ENCODE peak calls at places on chromosomes 1 and 21, in ten cellular contexts. X is IMR-90, O is LNCaP clone FGC, R is upper lobe of right lung, M is mucosa of descending colon, V is fibroblast of lung, Q is ovary, I is tibial nerve, C is astrocyte of the spinal cord, Z is fibroblast of the aortic adventitia. Y is an unnamed sample.

GRCh38 chr1:225695578-225696332 is 42.8 kb upstream of the ENAH start:
- DNase-seq in X (peak), O (no peak), R (no peak), M (no peak), V (no peak), Q (no peak), I (no peak), C (no peak), Z (no peak), Y (no peak)

GRCh38 chr1:112436384-112437156 is 40.6 kb downstream of the CTTNBP2NL start:
- DNase-seq in X (no peak), O (no peak), R (no peak), M (no peak), V (no peak), Q (no peak), I (no peak), C (no peak), Z (no peak), Y (no peak)

GRCh38 chr1:199667079-199667478 is 360.4 kb upstream of the NR5A2 start:
- DNase-seq in X (no peak), O (no peak), R (peak), M (no peak), V (no peak), Q (no peak), I (no peak), C (no peak), Z (no peak), Y (no peak)

GRCh38 chr1:31763671-31764306 is 351 bp downstream of the ADGRB2 start:
- DNase-seq in X (no peak), O (no peak), R (no peak), M (no peak), V (no peak), Q (no peak), I (no peak), C (no peak), Z (no peak), Y (no peak)

GRCh38 chr1:200342511-200343400 is 67.1 kb downstream of the ZNF281 start:
- DNase-seq in X (peak), O (no peak), R (no peak), M (no peak), V (peak), Q (no peak), I (no peak), C (peak), Z (peak), Y (no peak)

GRCh38 chr1:11354893-11355593 is 82.0 kb downstream of the UBIAD1 start:
- DNase-seq in X (no peak), O (no peak), R (no peak), M (no peak), V (no peak), Q (no peak), I (no peak), C (no peak), Z (no peak), Y (no peak)

GRCh38 chr1:109782514-109782913 is 18.8 kb upstream of the EPS8L3 start:
- DNase-seq in X (peak), O (no peak), R (no peak), M (no peak), V (peak), Q (no peak), I (no peak), C (no peak), Z (peak), Y (no peak)

GRCh38 chr1:85572574-85572973 is 8.0 kb upstream of the CCN1 start:
- DNase-seq in X (no peak), O (no peak), R (no peak), M (no peak), V (no peak), Q (no peak), I (no peak), C (no peak), Z (no peak), Y (no peak)

GRCh38 chr1:181324797-181325616 is 158.3 kb upstream of the CACNA1E start:
- DNase-seq in X (no peak), O (no peak), R (no peak), M (no peak), V (no peak), Q (no peak), I (no peak), C (no peak), Z (no peak), Y (no peak)

GRCh38 chr21:25427828-25428227 is 179.5 kb downstream of the MRPL39 start:
- DNase-seq in X (no peak), O (no peak), R (no peak), M (no peak), V (no peak), Q (no peak), I (no peak), C (no peak), Z (no peak), Y (no peak)

GRCh38 chr21:41458121-41458520 is 32.1 kb downstream of the MX1 start:
- DNase-seq in X (peak), O (no peak), R (no peak), M (no peak), V (no peak), Q (no peak), I (no peak), C (no peak), Z (no peak), Y (no peak)

GRCh38 chr21:39001341-39001740 is 181.9 kb downstream of the PSMG1 start:
- DNase-seq in X (peak), O (no peak), R (no peak), M (no peak), V (no peak), Q (no peak), I (no peak), C (no peak), Z (peak), Y (no peak)

GRCh38 chr1:193077991-193078390 is 18.6 kb downstream of the RO60 start:
- DNase-seq in X (no peak), O (no peak), R (no peak), M (no peak), V (peak), Q (no peak), I (no peak), C (no peak), Z (no peak), Y (no peak)

GRCh38 chr1:160758525-160758924 is 19.5 kb downstream of the SLAMF7 start:
- DNase-seq in X (no peak), O (no peak), R (no peak), M (no peak), V (no peak), Q (no peak), I (no peak), C (no peak), Z (no peak), Y (no peak)

DNA sequence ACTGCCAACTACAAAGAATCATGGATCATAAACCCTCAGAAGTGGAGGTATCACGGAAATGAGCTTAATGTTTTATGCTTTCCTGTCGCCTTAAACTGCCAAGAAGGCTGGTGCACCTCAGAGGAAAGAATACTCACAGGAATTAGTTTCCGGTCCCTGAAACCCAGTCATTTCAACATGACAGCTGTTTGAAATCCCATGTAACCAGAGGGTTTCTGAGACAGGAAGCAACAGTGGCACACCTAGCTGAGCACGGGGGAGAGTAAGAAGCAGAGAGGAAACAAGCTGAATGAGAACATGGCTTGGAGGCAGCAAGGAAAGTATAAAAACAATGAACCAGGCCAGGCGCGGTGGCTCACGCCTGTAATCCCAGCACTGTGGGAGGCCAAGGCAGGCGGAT is 3.9 kb downstream of the JAK1 start:
- DNase-seq in X (no peak), O (no peak), R (no peak), M (no peak), V (no peak), Q (no peak), I (no peak), C (no peak), Z (no peak), Y (no peak)
- H3K4me3 ChIP-seq in X (no peak), O (no peak), R (no peak), M (no peak), V (no peak), Q (no peak), I (no peak), C (no peak), Z (no peak), Y (no peak)

DNA sequence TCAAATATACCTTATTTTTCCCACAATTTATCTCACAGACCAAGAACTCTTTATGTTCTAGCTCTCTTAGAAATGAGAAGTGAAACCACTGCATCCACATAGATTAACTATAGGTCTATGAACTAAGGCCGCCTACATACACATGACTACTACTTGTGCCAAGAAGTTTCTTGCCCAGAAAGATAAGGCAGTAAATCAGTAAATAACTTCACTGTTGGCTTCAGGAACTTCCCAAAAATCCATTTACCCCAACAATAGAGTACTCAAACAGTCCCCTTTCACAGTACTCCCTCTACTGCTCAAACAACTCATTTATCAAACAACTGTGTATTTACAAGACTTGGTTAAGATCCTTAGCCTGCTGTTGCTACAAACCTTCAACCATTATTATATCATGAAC is 96.5 kb downstream of the NME7 start:
- DNase-seq in X (no peak), O (peak), R (no peak), M (no peak), V (no peak), Q (no peak), I (no peak), C (no peak), Z (peak), Y (no peak)
- TF ChIP-seq CTCF in X (no peak), O (peak), R (peak), M (no peak), V (peak), Q (no peak), I (peak), C (no peak), Z (peak), Y (no peak)

GRCh38 chr21:32521736-32522360 is 63.5 kb downstream of the TCP10L start:
- DNase-seq in X (no peak), O (no peak), R (no peak), M (no peak), V (no peak), Q (no peak), I (no peak), C (no peak), Z (no peak), Y (no peak)
- H3K4me3 ChIP-seq in X (no peak), O (no peak), R (no peak), M (no peak), V (no peak), Q (no peak), I (peak), C (no peak), Z (peak), Y (no peak)

DNA sequence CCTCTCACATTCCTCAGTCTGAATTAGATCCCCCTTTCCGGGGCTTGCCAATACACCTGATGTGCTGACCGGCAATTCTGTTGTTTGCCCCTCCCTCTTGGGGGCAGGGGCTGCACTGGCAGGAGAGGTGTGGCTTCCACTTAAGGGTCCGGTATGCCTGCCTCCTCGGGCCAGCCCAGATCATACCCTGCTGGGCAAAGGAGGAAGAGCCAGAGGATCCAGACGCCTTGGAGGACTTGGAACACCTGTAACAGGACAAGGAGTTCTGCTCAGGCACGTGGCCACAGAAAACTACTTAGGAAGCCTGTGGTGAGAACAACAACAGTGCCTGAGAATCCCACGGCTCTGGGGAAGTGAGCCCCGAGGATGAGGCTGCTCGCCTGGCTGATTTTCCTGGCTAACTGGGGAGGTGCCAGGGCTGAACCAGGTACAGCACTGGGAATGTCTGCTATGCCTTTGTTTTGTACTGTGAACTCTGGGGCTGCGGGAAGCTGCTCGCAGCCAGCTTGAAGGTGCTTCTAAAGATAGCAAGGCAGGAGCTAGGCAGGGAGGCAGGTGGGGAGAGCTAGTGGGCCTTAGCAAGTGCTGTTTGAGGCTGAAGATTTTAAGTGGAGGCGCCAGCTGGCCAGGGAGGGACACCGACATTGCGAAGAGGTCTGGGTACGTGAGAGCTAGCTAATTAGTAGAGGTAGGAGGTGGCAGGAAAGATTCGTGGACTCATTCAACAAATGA is at the start of gene SMPDL3B:
- DNase-seq in X (no peak), O (peak), R (peak), M (peak), V (peak), Q (no peak), I (no peak), C (no peak), Z (no peak), Y (no peak)
- TF ChIP-seq CTCF in X (no peak), O (peak), R (peak), M (peak), V (no peak), Q (no peak), I (no peak), C (no peak), Z (no peak), Y (peak)

GRCh38 chr1:218211241-218211640 is 73.9 kb upstream of the RRP15 start:
- DNase-seq in X (peak), O (no peak), R (no peak), M (no peak), V (peak), Q (no peak), I (no peak), C (peak), Z (peak), Y (no peak)

GRCh38 chr1:218217040-218217439 is 68.1 kb upstream of the RRP15 start:
- DNase-seq in X (no peak), O (no peak), R (no peak), M (no peak), V (no peak), Q (no peak), I (no peak), C (no peak), Z (no peak), Y (no peak)
- H3K4me3 ChIP-seq in X (no peak), O (no peak), R (no peak), M (no peak), V (no peak), Q (no peak), I (no peak), C (no peak), Z (no peak), Y (no peak)

DNA sequence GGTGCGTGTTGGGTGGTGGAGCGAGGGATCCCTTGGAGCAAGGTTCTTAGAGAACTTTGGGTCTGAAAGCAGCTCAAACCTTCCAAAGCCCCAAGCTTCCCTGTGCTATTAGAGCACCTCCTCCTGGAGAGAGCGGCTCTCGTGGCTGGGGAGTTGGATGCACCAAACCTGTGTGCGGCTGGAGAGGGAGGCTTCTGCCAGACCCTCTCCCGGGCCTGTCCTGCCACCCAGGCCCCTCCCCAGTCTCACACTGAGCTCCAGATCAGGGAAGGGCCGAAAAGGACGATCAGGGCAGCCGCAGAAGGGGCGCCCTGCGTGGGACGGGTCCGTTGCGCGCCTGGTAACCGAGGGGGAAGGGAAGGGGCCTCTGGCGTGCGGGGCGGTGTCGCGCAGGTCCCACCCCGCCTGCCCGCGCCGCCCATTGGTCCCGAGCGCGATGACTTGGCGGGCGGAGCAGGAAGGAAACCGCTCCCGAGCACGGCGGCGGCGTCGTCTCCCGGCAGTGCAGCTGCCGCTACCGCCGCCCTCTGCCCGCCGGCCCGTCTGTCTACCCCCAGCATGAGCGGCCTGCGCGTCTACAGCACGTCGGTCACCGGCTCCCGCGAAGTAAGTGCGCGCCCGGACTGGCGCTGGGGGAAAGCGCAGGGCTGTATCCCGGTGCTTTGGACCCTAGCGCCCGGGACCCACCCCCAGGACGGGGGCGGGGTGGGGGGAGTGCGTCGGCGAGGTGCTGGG is at the start of gene SH3BGRL3:
- DNase-seq in X (peak), O (peak), R (peak), M (peak), V (peak), Q (peak), I (peak), C (peak), Z (peak), Y (no peak)
- TF ChIP-seq CTCF in X (peak), O (peak), R (peak), M (peak), V (peak), Q (peak), I (peak), C (peak), Z (peak), Y (peak)

GRCh38 chr1:92755541-92756351 is 29.2 kb downstream of the EVI5 start:
- DNase-seq in X (peak), O (no peak), R (no peak), M (no peak), V (peak), Q (peak), I (no peak), C (no peak), Z (peak), Y (no peak)
- H3K4me3 ChIP-seq in X (no peak), O (no peak), R (no peak), M (no peak), V (peak), Q (no peak), I (no peak), C (no peak), Z (peak), Y (no peak)

Y was measured in AG04449.